ENCODE peak calls at places on chromosomes 5 and 9, in four cellular contexts. T is neural progenitor cell, V is colonic mucosa, L is HCT116. A is an unnamed sample.

GRCh38 chr5:52605992-52606321 is 181.8 kb upstream of the ITGA1 start:
- DNase-seq in T (no peak), V (no peak), L (no peak), A (no peak)

GRCh38 chr5:158273035-158273434 is 414.1 kb upstream of the CLINT1 start:
- DNase-seq in T (peak), V (no peak), L (no peak), A (no peak)

GRCh38 chr5:5141625-5142527 is 1.7 kb downstream of the ADAMTS16 start:
- DNase-seq in T (peak), V (peak), L (peak), A (no peak)

GRCh38 chr9:101527066-101527465 is 6.6 kb upstream of the RNF20 start:
- DNase-seq in T (no peak), V (no peak), L (no peak), A (no peak)

GRCh38 chr5:159786901-159787691 is 129.2 kb upstream of the ADRA1B start:
- DNase-seq in T (no peak), V (no peak), L (no peak), A (peak)

GRCh38 chr5:176614805-176615478 is 5.0 kb upstream of the GPRIN1 start:
- DNase-seq in T (no peak), V (no peak), L (no peak), A (no peak)

GRCh38 chr5:62585751-62586150 is 7.1 kb downstream of the LRRC70 start:
- DNase-seq in T (no peak), V (no peak), L (no peak), A (no peak)

GRCh38 chr9:130159057-130159456 is 13.1 kb upstream of the NCS1 start:
- DNase-seq in T (no peak), V (no peak), L (no peak), A (no peak)

GRCh38 chr5:37506722-37507121 is 127.6 kb downstream of the WDR70 start:
- DNase-seq in T (no peak), V (no peak), L (no peak), A (no peak)

GRCh38 chr9:74100042-74100441 is 397.1 kb upstream of the RORB start:
- DNase-seq in T (no peak), V (no peak), L (no peak), A (no peak)

GRCh38 chr9:130918102-130918869 is 20.8 kb downstream of the FIBCD1 start:
- DNase-seq in T (no peak), V (no peak), L (no peak), A (no peak)

GRCh38 chr9:97900738-97901565 is 21.3 kb downstream of the TRMO start:
- DNase-seq in T (peak), V (no peak), L (peak), A (no peak)

GRCh38 chr9:136851941-136852663 is at the start of gene MAMDC4:
- DNase-seq in T (no peak), V (peak), L (no peak), A (peak)

GRCh38 chr9:127987103-127987614 is 6.4 kb upstream of the EEIG1 start:
- DNase-seq in T (no peak), V (no peak), L (no peak), A (peak)

GRCh38 chr5:142432961-142433360 is 108.1 kb upstream of the SPRY4 start:
- DNase-seq in T (no peak), V (no peak), L (no peak), A (no peak)

GRCh38 chr9:36818242-36818938 is 215.7 kb downstream of the PAX5 start:
- DNase-seq in T (peak), V (no peak), L (no peak), A (peak)

GRCh38 chr5:17379188-17379951 is 118.7 kb upstream of the TAF11L2 start:
- DNase-seq in T (no peak), V (no peak), L (no peak), A (no peak)

GRCh38 chr9:87382902-87383301 is 114.8 kb upstream of the DAPK1 start:
- DNase-seq in T (no peak), V (no peak), L (no peak), A (no peak)

GRCh38 chr9:90890146-90890545 is 88.5 kb downstream of the SYK start:
- DNase-seq in T (peak), V (no peak), L (no peak), A (no peak)

GRCh38 chr5:3602713-3603502 is 7.3 kb downstream of the IRX1 start:
- DNase-seq in T (peak), V (no peak), L (no peak), A (peak)

DNA sequence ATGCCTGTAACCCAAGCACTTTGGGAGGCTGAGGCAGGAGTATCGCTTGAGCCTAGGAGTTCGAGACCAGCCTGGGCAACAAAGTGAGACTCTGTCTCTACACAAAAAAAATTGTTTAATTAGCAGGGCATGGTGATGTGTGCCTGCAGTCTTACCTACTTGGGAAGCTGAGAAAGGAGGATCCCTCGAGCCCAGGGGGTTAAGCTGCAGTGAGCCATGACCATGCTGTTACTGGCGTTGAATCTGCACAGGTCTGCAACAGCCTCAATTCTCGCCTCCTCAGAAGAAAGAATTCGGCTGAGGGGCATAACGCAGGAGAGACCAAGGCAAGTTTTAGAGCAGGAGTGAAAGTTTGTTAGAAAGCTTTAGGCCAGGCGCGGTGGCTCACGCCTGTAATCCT is 18.0 kb downstream of the CCT5 start:
- DNase-seq in T (no peak), V (no peak), L (no peak), A (no peak)
- H3K27ac ChIP-seq in T (no peak), V (no peak), L (no peak), A (no peak)

GRCh38 chr5:108905818-108906217 is 158.1 kb downstream of the FER start:
- DNase-seq in T (no peak), V (no peak), L (no peak), A (no peak)
- TF ChIP-seq CTCF in T (no peak), V (no peak), L (no peak), A (no peak)

GRCh38 chr5:172168311-172168710 is 19.7 kb downstream of the STK10 start:
- DNase-seq in T (no peak), V (no peak), L (no peak), A (no peak)

GRCh38 chr5:172171118-172171775 is 16.8 kb downstream of the STK10 start:
- DNase-seq in T (peak), V (no peak), L (no peak), A (no peak)

GRCh38 chr5:172170251-172170701 is 17.7 kb downstream of the STK10 start:
- DNase-seq in T (no peak), V (no peak), L (no peak), A (no peak)

GRCh38 chr5:172167893-172168292 is 20.1 kb downstream of the STK10 start:
- DNase-seq in T (peak), V (no peak), L (no peak), A (no peak)

DNA sequence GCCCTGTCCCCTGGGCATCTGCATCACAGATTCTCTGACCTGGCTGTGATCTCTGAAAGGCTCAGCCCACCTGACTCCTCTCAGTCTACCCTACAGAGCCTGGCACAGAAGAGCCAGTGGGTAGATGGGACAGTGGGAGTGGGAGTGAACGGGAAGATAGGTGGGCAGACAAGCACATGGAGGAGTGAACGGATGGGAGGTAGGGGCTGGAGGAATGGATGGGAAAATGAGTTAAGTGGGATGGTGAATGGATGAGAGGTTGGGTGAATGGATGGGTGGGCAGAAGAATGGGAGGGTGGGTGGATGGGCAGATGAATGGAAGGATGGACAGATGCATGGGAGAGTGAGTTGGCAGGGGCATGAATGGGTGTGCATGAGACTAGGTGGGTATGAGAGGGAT is 18.8 kb downstream of the STK10 start:
- DNase-seq in T (no peak), V (no peak), L (no peak), A (no peak)
- H3K9ac ChIP-seq in T (no peak), V (no peak), L (no peak), A (no peak)

DNA sequence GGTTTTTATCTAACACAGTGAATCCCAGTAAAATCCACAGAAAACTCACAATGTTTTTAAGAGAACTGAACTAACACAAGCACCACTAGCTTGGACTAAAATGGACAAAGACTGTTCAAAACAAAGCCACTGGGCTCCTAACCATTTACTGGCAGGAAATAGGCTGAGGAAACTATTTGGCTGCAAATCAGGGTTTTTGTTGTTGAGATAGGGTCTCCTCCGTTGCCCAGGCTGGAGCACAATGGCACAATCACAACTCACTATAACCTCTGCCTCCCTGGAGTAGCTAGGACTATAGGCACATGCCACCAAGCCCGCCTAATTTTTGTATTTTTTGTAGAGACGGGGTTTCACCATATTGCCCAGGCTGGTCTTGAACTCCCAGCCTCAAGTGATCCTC is 99.7 kb downstream of the THBS4 start:
- DNase-seq in T (no peak), V (no peak), L (no peak), A (no peak)
- H3K27ac ChIP-seq in T (peak), V (no peak), L (no peak), A (no peak)

DNA sequence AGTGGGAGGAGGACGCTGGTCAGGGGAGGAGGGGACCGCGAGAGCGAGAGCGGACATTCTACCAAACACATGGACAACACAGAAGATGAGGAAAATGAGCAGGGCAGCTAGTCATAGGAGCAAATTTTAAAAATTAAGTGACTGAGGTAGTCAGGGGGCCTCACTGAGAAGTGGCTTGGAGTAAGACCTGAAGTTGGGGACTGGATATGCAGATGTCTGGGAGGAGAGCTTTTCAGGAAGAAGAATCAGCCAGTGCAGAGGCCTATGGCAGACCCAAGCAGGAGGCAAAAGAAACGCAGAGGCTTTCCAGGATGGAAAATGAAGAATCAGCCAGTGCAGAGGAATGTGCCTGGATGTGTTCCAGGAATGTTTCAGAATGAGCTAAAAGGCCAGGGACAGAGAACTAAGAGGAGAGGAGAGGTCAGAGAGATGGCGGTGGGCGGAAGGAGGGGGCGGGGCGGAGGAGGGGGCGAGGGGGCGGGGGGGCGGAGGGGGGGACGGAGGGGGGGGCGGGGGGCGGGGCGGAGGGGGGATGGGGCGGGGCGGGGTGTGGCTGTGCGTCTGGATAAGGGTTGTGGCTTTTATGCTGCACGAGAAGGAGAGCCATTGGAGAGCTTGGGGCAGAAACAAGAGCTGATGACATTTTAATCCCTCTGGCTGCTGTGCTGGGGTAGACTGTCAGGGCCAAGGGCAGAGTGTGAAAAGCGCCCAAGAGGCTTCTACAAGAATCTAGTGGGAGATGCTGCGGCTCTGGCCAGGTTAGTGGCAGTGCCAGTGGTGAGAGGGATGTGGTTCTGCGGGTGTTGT is 129.6 kb downstream of the KCNIP1 start:
- DNase-seq in T (peak), V (peak), L (peak), A (no peak)
- TF ChIP-seq CTCF in T (no peak), V (peak), L (no peak), A (no peak)